ENCODE peak calls at places on chromosomes 13 and 19, in six cellular contexts. J is endothelial cell of umbilical vein, A is RWPE2, M is foreskin keratinocyte, B is A549, S is brain microvascular endothelial cell. P is an unnamed sample.

GRCh38 chr13:51286135-51287002 is 53.1 kb upstream of the SERPINE3 start:
- DNase-seq in J (peak), A (no peak), M (peak), B (peak), S (peak), P (peak)

GRCh38 chr13:23570099-23570926 is at the start of gene TNFRSF19:
- DNase-seq in J (peak), A (no peak), M (no peak), B (no peak), S (peak), P (no peak)

GRCh38 chr19:29668746-29669609 is 3.7 kb downstream of the PLEKHF1 start:
- DNase-seq in J (no peak), A (no peak), M (no peak), B (no peak), S (no peak), P (no peak)

GRCh38 chr13:101691326-101691725 is 238.9 kb downstream of the ITGBL1 start:
- DNase-seq in J (no peak), A (no peak), M (no peak), B (no peak), S (no peak), P (no peak)

GRCh38 chr19:47348819-47349795 is at the start of gene DHX34:
- DNase-seq in J (peak), A (peak), M (peak), B (peak), S (peak), P (peak)

GRCh38 chr13:19862511-19863313 is 737 bp downstream of the ZMYM5 start:
- DNase-seq in J (peak), A (no peak), M (peak), B (no peak), S (peak), P (peak)

GRCh38 chr13:67299731-67300130 is 69.6 kb upstream of the PCDH9 start:
- DNase-seq in J (no peak), A (no peak), M (no peak), B (no peak), S (peak), P (no peak)

GRCh38 chr13:40996433-40997095 is 22.6 kb downstream of the ELF1 start:
- DNase-seq in J (no peak), A (no peak), M (no peak), B (no peak), S (no peak), P (no peak)

GRCh38 chr19:46903458-46903857 is 42.7 kb downstream of the ARHGAP35 start:
- DNase-seq in J (peak), A (no peak), M (no peak), B (no peak), S (no peak), P (no peak)

GRCh38 chr19:49895566-49896297 is 955 bp downstream of the IL4I1 start:
- DNase-seq in J (no peak), A (no peak), M (no peak), B (no peak), S (no peak), P (no peak)

GRCh38 chr19:35395762-35396199 is 24.9 kb downstream of the GPR42 start:
- DNase-seq in J (no peak), A (peak), M (no peak), B (no peak), S (no peak), P (no peak)

GRCh38 chr19:4504874-4505569 is 13.3 kb downstream of the PLIN4 start:
- DNase-seq in J (no peak), A (peak), M (no peak), B (no peak), S (no peak), P (no peak)

GRCh38 chr19:43595605-43595998 is 332 bp downstream of the IRGQ start:
- DNase-seq in J (no peak), A (no peak), M (no peak), B (no peak), S (no peak), P (no peak)

GRCh38 chr13:112873851-112874750 is 94.9 kb upstream of the MCF2L start:
- DNase-seq in J (peak), A (no peak), M (no peak), B (peak), S (peak), P (peak)

GRCh38 chr13:23375007-23375971 is 58.2 kb downstream of the SACS start:
- DNase-seq in J (peak), A (peak), M (peak), B (peak), S (peak), P (peak)

GRCh38 chr13:40982772-40983171 is 36.3 kb downstream of the ELF1 start:
- DNase-seq in J (peak), A (no peak), M (no peak), B (no peak), S (peak), P (no peak)

GRCh38 chr19:28039677-28040381 is 1173.1 kb downstream of the UQCRFS1 start:
- DNase-seq in J (no peak), A (no peak), M (peak), B (no peak), S (no peak), P (no peak)

GRCh38 chr13:114054830-114055439 is 77.5 kb downstream of the RASA3 start:
- DNase-seq in J (no peak), A (no peak), M (no peak), B (no peak), S (no peak), P (no peak)

GRCh38 chr13:105316731-105317130 is 1218.7 kb downstream of the EFNB2 start:
- DNase-seq in J (no peak), A (no peak), M (no peak), B (no peak), S (no peak), P (no peak)

GRCh38 chr19:13006431-13007281 is 11.4 kb downstream of the NFIX start:
- DNase-seq in J (no peak), A (no peak), M (no peak), B (no peak), S (no peak), P (no peak)

GRCh38 chr13:49343731-49344130 is 96.0 kb downstream of the CDADC1 start:
- DNase-seq in J (no peak), A (no peak), M (no peak), B (no peak), S (no peak), P (no peak)

GRCh38 chr19:50203281-50204080 is at the start of gene MYH14:
- DNase-seq in J (peak), A (no peak), M (no peak), B (peak), S (peak), P (peak)

GRCh38 chr13:100597253-100597652 is 8.7 kb upstream of the GGACT start:
- DNase-seq in J (no peak), A (no peak), M (no peak), B (no peak), S (peak), P (no peak)

GRCh38 chr19:51676566-51677083 is 16.5 kb upstream of the SPACA6 start:
- DNase-seq in J (no peak), A (no peak), M (no peak), B (no peak), S (no peak), P (no peak)

GRCh38 chr13:46182491-46182877 is 507 bp upstream of the LCP1 start:
- DNase-seq in J (no peak), A (no peak), M (no peak), B (no peak), S (no peak), P (no peak)

GRCh38 chr13:46180393-46180792 is 1.6 kb downstream of the LCP1 start:
- DNase-seq in J (no peak), A (no peak), M (no peak), B (no peak), S (no peak), P (no peak)

GRCh38 chr13:46183018-46183940 is 1.3 kb upstream of the LCP1 start:
- DNase-seq in J (no peak), A (no peak), M (no peak), B (no peak), S (no peak), P (no peak)

GRCh38 chr13:46179576-46180368 is 2.2 kb downstream of the LCP1 start:
- DNase-seq in J (no peak), A (no peak), M (no peak), B (no peak), S (no peak), P (no peak)

GRCh38 chr13:46181799-46182490 is at the start of gene LCP1:
- DNase-seq in J (no peak), A (no peak), M (no peak), B (no peak), S (no peak), P (no peak)
- H3K27ac ChIP-seq in J (no peak), A (peak), M (no peak), B (no peak), S (no peak), P (no peak)

GRCh38 chr19:38985262-38985661 is 9.7 kb upstream of the FBXO17 start:
- DNase-seq in J (no peak), A (no peak), M (no peak), B (no peak), S (no peak), P (no peak)

GRCh38 chr19:38988632-38989031 is 13.1 kb upstream of the FBXO17 start:
- DNase-seq in J (no peak), A (no peak), M (no peak), B (no peak), S (no peak), P (no peak)

GRCh38 chr19:38990949-38991697 is 15.6 kb upstream of the FBXO17 start:
- DNase-seq in J (no peak), A (no peak), M (no peak), B (no peak), S (no peak), P (no peak)

GRCh38 chr19:38993271-38993670 is 17.7 kb upstream of the FBXO17 start:
- DNase-seq in J (peak), A (no peak), M (peak), B (peak), S (peak), P (no peak)

GRCh38 chr19:38989066-38989605 is 13.6 kb upstream of the FBXO17 start:
- DNase-seq in J (no peak), A (no peak), M (no peak), B (no peak), S (no peak), P (no peak)
- H3K27ac ChIP-seq in J (no peak), A (no peak), M (no peak), B (peak), S (no peak), P (no peak)

GRCh38 chr19:39160523-39160861 is 34.9 kb downstream of the PAK4 start:
- DNase-seq in J (peak), A (peak), M (no peak), B (no peak), S (peak), P (no peak)
- H3K27ac ChIP-seq in J (no peak), A (peak), M (no peak), B (peak), S (no peak), P (no peak)

DNA sequence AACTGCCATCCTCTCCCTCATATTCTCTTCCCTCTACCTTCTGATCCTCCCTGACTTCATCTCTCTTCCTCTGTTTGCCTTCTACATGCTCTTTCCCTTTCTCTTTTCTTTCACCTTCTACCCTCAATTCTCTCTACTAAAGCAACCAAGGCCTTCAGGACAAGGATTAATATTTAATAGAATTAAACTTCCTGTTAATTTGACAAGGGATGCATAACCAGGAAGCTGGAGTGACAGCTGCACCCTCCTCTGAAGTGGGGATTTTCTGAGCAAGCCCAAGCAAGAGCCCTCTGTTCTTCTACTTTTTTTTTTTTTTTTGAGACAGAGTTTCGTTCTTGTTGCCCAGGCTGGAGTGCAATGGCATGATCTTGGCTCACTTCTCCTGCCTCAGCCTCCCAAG is 63.4 kb upstream of the MED4 start:
- DNase-seq in J (no peak), A (no peak), M (no peak), B (no peak), S (no peak), P (no peak)
- H3K27ac ChIP-seq in J (no peak), A (peak), M (peak), B (no peak), S (no peak), P (peak)

DNA sequence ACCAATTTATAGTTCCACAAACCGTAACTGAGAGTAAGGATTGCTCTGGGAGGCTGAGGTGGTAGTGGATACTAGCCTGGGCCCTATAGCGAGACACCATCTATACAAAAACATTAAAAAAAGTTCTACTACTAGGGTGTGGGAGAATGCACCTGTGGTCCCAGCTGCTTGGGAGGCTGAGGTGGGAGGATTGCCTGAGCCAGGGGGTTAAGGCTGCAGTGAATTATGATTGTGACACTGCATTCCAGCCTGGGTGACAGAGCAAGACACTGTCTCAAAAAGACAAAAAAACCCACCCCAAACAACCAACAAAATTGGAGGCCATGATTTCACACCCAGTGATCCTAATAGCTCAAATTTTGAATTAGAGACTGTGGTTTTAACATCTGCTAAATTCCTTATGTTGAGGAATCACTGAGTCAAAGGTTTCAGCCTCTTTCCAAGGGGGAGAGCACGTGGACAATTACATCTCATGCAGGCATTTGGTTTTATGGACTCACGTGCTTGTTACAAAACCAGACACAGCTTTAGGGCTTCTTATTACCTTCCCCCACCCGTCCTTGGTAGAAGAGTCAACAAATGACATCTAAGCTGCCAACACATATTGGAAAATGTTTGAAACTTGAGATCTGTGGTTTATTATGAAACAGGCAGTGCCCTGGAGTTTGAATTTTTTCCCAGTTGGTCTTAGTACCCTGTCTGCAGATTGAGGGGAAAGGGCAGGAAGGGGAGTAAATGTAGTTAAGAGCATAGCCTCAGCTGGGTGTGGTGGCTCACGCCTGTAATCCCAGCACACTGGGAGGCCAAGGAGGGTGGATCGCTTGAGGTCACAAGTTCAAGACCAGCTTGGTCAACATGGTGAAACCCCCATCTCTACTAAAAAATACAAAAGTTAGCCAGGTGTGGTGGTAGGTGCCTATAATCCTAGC is 18.5 kb downstream of the CYP2A6 start:
- DNase-seq in J (no peak), A (no peak), M (peak), B (peak), S (peak), P (no peak)
- H3K27ac ChIP-seq in J (no peak), A (no peak), M (no peak), B (peak), S (no peak), P (no peak)

GRCh38 chr19:40144151-40144550 is 47.1 kb upstream of the MAP3K10 start:
- DNase-seq in J (no peak), A (no peak), M (no peak), B (no peak), S (no peak), P (no peak)
- H3K27ac ChIP-seq in J (no peak), A (no peak), M (no peak), B (no peak), S (no peak), P (no peak)

P was measured in caudate nucleus.